ENCODE peak calls at places on chromosomes 5 and 9, in seven cellular contexts. S is colonic mucosa, G is DND-41, C is psoas muscle, E is HCT116, R is SJSA1, Y is tibial artery. X is an unnamed sample.

GRCh38 chr9:110076894-110077725 is 130.8 kb downstream of the C9orf152 start:
- DNase-seq in S (no peak), G (no peak), C (no peak), E (no peak), R (peak; percentile 72), Y (no peak), X (no peak)

GRCh38 chr9:121878208-121878835 is 214.8 kb downstream of the TTLL11 start:
- DNase-seq in S (no peak), G (no peak), C (no peak), E (no peak), R (no peak), Y (no peak), X (no peak)

GRCh38 chr5:115465416-115465815 is 79.2 kb downstream of the FEM1C start:
- DNase-seq in S (no peak), G (no peak), C (no peak), E (no peak), R (no peak), Y (no peak), X (no peak)

GRCh38 chr9:4298255-4299005 is 1.4 kb downstream of the GLIS3 start:
- DNase-seq in S (peak; percentile 70), G (no peak), C (peak; percentile 67), E (no peak), R (peak; percentile 41), Y (peak; percentile 74), X (no peak)

GRCh38 chr5:139954462-139954861 is 88.6 kb downstream of the NRG2 start:
- DNase-seq in S (no peak), G (no peak), C (no peak), E (no peak), R (peak; percentile 30), Y (no peak), X (no peak)

GRCh38 chr9:107730691-107731090 is 241.1 kb upstream of the KLF4 start:
- DNase-seq in S (no peak), G (no peak), C (no peak), E (no peak), R (no peak), Y (no peak), X (no peak)

GRCh38 chr5:95822038-95822407 is 503 bp downstream of the GLRX start:
- DNase-seq in S (peak; percentile 74), G (peak; percentile 77), C (peak; percentile 77), E (no peak), R (peak; percentile 59), Y (peak; percentile 78), X (no peak)

GRCh38 chr5:141510850-141511718 is 22.2 kb downstream of the PCDHGC5 start:
- DNase-seq in S (no peak), G (no peak), C (no peak), E (no peak), R (no peak), Y (no peak), X (no peak)

GRCh38 chr5:56525117-56525516 is 290.2 kb upstream of the MAP3K1 start:
- DNase-seq in S (no peak), G (no peak), C (no peak), E (no peak), R (no peak), Y (no peak), X (no peak)

GRCh38 chr9:130660683-130661460 is 3.5 kb upstream of the PRDM12 start:
- DNase-seq in S (no peak), G (no peak), C (no peak), E (no peak), R (no peak), Y (no peak), X (no peak)

GRCh38 chr9:94643176-94643575 is 3.9 kb upstream of the FBP1 start:
- DNase-seq in S (no peak), G (no peak), C (no peak), E (no peak), R (no peak), Y (no peak), X (no peak)

GRCh38 chr5:39520232-39520572 is 95.4 kb upstream of the DAB2 start:
- DNase-seq in S (no peak), G (no peak), C (no peak), E (no peak), R (peak; percentile 58), Y (no peak), X (peak; percentile 83)

GRCh38 chr9:12702160-12702758 is 9.1 kb downstream of the TYRP1 start:
- DNase-seq in S (peak; percentile 50), G (no peak), C (peak; percentile 46), E (peak; percentile 56), R (no peak), Y (no peak), X (no peak)

GRCh38 chr9:81045658-81046057 is 643.7 kb downstream of the TLE1 start:
- DNase-seq in S (no peak), G (no peak), C (no peak), E (no peak), R (no peak), Y (no peak), X (no peak)

GRCh38 chr5:154375331-154376008 is 70.3 kb upstream of the SAP30L start:
- DNase-seq in S (no peak), G (no peak), C (no peak), E (no peak), R (no peak), Y (no peak), X (no peak)

GRCh38 chr5:73286891-73287290 is 113.9 kb downstream of the TMEM174 start:
- DNase-seq in S (no peak), G (no peak), C (no peak), E (no peak), R (no peak), Y (no peak), X (no peak)

GRCh38 chr9:35616681-35617459 is 1.3 kb downstream of the CD72 start:
- DNase-seq in S (peak; percentile 70), G (no peak), C (peak; percentile 84), E (no peak), R (peak; percentile 46), Y (peak; percentile 84), X (no peak)

GRCh38 chr5:10452768-10453331 is 11.2 kb downstream of the ROPN1L start:
- DNase-seq in S (no peak), G (peak; percentile 49), C (no peak), E (peak; percentile 70), R (no peak), Y (no peak), X (peak; percentile 74)

GRCh38 chr9:5892456-5893133 is 1.9 kb downstream of the MLANA start:
- DNase-seq in S (no peak), G (no peak), C (no peak), E (no peak), R (no peak), Y (no peak), X (no peak)

GRCh38 chr5:162703914-162704313 is 636.3 kb downstream of the GABRG2 start:
- DNase-seq in S (no peak), G (no peak), C (no peak), E (no peak), R (no peak), Y (no peak), X (no peak)
- H3K9me3 ChIP-seq in S (no peaks in the 10 kb centered on the region), G (no peaks in the 10 kb centered on the region), C (no peaks in the 10 kb centered on the region), E (no peaks in the 10 kb centered on the region), R (peaks cover 4% of the 10 kb centered on the region), Y (no peaks in the 10 kb centered on the region), X (peaks cover 2% of the 10 kb centered on the region)

DNA sequence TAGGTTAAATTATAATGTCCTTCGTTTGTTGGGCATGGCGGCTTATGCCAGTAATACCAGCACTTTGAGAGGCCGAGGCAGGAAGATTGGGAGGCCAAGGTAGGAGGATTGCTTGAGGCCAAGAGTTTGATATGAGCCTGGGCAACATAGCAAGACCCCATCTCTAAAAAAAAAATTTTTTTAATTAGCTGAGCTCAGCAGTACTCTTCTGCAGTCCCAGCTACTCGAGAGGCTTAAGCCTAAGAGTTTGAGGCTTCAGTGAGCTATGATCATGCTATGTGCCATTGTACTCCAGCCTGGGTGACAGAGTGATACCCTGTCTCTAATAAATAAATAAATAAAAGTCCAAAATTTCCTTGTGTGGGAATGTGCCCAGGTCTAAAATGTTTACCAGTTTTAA is 9.1 kb upstream of the MSANTD3 start:
- DNase-seq in S (no peak), G (no peak), C (no peak), E (no peak), R (no peak), Y (no peak), X (no peak)
- H3K27ac ChIP-seq in S (no peak overlapping the region), G (no peak overlapping the region), C (no peak overlapping the region), E (no peak overlapping the region), R (no peak overlapping the region), Y (no peak overlapping the region), X (no peak overlapping the region)

GRCh38 chr9:113349044-113349433 is 302 bp upstream of the BSPRY start:
- DNase-seq in S (no peak), G (no peak), C (no peak), E (no peak), R (no peak), Y (no peak), X (no peak)
- H3K4me3 ChIP-seq in S (peak overlapping the region; percentile 67), G (no peak overlapping the region), C (peak overlapping the region; percentile 59), E (peak overlapping the region; percentile 72), R (no peak overlapping the region), Y (peak overlapping the region; percentile 47), X (no peak overlapping the region)

GRCh38 chr5:178859625-178860521 is at the start of gene ZNF354B:
- DNase-seq in S (peak; percentile 89), G (peak; percentile 93), C (peak; percentile 93), E (peak; percentile 86), R (peak; percentile 92), Y (peak; percentile 94), X (peak; percentile 83)
- H3K9me3 ChIP-seq in S (no peaks in the 10 kb centered on the region), G (no peaks in the 10 kb centered on the region), C (no peaks in the 10 kb centered on the region), E (no peaks in the 10 kb centered on the region), R (peaks cover 3% of the 10 kb centered on the region), Y (no peaks in the 10 kb centered on the region), X (no peaks in the 10 kb centered on the region)

DNA sequence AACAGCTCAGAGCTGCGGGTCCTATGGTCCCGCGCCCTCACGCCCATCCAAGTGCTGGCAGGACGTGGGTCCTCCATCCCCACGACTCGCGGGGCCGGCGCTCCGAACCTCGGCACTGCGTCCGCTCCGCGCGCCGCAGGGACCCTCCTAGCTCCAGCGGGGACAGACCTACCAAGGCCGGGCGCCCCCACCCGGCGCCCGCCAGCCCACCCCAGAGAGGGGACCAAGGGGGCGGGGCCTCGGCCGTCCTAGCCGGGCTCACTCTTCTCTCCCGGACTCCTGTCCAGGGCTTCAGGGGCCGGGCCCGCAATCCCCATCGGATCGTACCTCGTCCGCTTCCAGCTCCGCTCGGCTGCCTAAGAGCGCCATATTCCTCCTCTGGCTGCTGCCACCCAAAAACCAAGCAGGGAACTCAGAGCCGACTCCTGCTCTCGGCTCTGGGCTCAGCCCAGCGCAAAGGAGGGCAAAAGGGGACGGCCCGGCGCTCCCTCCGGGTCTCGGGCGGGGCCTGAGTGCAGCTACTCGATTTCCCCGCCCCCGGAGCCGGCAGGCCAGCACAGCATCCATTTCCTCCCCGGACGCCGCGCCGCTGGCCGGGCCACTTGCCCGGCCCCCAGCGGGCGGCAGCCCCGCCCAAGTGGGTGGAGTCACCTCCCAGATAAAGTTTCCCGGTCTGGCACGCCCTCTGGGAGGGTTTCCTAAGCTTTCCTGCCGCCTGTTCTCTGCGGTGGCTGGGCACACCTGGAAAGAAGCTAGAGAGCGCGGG is at the start of gene TTC39B:
- DNase-seq in S (peak; percentile 97), G (peak; percentile 76), C (peak; percentile 96), E (peak; percentile 77), R (peak; percentile 86), Y (peak; percentile 97), X (peak; percentile 69)
- H3K27ac ChIP-seq in S (peak within 1 kb of the TSS; percentile 89), G (peak within 1 kb of the TSS; percentile 5), C (peak within 1 kb of the TSS; percentile 74), E (peak within 1 kb of the TSS; percentile 18), R (no peak within 1 kb of the TSS), Y (peak within 1 kb of the TSS; percentile 94), X (peak within 1 kb of the TSS; percentile 75)